ENCODE peak calls at places on chromosome 15, in nine cellular contexts. R is K562, P is ovary, J is H1, H is A549, O is stomach, Y is SK-N-SH, L is transverse colon, K is suprapubic skin. B is an unnamed sample.

GRCh38 chr15:33411596-33412545 is 101.1 kb downstream of the RYR3 start:
- DNase-seq in K (no peak), H (no peak), Y (no peak), J (no peak), L (no peak), R (no peak), O (no peak), P (no peak), B (no peak)

GRCh38 chr15:79198461-79198860 is 84.1 kb upstream of the ANKRD34C start:
- DNase-seq in O (no peak), R (no peak), K (no peak), Y (no peak), L (no peak), J (no peak), H (no peak), P (no peak), B (no peak)

GRCh38 chr15:66387176-66388056 is 704 bp downstream of the MAP2K1 start:
- DNase-seq in P (peak), H (peak), O (peak), K (peak), R (peak), Y (peak), J (no peak), L (peak), B (peak)

GRCh38 chr15:34279341-34279740 is 54.5 kb downstream of the EMC4 start:
- DNase-seq in L (no peak), P (no peak), K (no peak), O (no peak), H (peak), Y (no peak), J (no peak), R (no peak), B (no peak)

GRCh38 chr15:48984811-48985352 is 21.2 kb upstream of the SHC4 start:
- DNase-seq in P (no peak), O (no peak), Y (no peak), R (no peak), L (no peak), H (no peak), K (no peak), J (no peak), B (no peak)

GRCh38 chr15:60583194-60583593 is 104.3 kb upstream of the ICE2 start:
- DNase-seq in R (no peak), L (no peak), O (no peak), Y (no peak), P (no peak), J (no peak), K (no peak), H (no peak), B (no peak)

GRCh38 chr15:40785814-40786213 is 16.0 kb downstream of the C15orf62 start:
- DNase-seq in P (no peak), K (no peak), H (no peak), R (no peak), O (no peak), Y (no peak), J (no peak), L (no peak), B (no peak)

GRCh38 chr15:31344824-31345605 is 18.4 kb downstream of the KLF13 start:
- DNase-seq in Y (peak), R (no peak), K (peak), P (no peak), J (no peak), L (peak), H (no peak), O (no peak), B (no peak)

GRCh38 chr15:40049076-40049475 is 10.1 kb upstream of the SRP14 start:
- DNase-seq in H (no peak), K (no peak), R (no peak), L (no peak), O (no peak), Y (no peak), P (no peak), J (no peak), B (no peak)

GRCh38 chr15:48680841-48681240 is 35.3 kb upstream of the FBN1 start:
- DNase-seq in P (no peak), K (no peak), L (no peak), Y (no peak), O (no peak), H (no peak), J (no peak), R (no peak), B (no peak)

GRCh38 chr15:54033954-54034458 is 55.8 kb downstream of the UNC13C start:
- DNase-seq in K (no peak), Y (no peak), L (no peak), H (no peak), R (no peak), J (no peak), P (no peak), O (no peak), B (no peak)

GRCh38 chr15:66864871-66865281 is 162.8 kb downstream of the SMAD6 start:
- DNase-seq in Y (no peak), R (no peak), J (no peak), O (peak), L (no peak), P (no peak), K (no peak), H (no peak), B (no peak)

GRCh38 chr15:90836296-90836871 is 32.0 kb upstream of the FURIN start:
- DNase-seq in R (peak), O (no peak), L (no peak), J (no peak), H (peak), Y (no peak), P (no peak), K (no peak), B (no peak)

GRCh38 chr15:91561371-91562100 is 292.0 kb upstream of the SLCO3A1 start:
- DNase-seq in O (no peak), K (peak), R (no peak), H (peak), P (no peak), L (no peak), J (no peak), Y (no peak), B (no peak)

GRCh38 chr15:96340348-96340610 is 9.8 kb downstream of the NR2F2 start:
- DNase-seq in K (no peak), P (no peak), H (no peak), Y (no peak), O (no peak), R (no peak), J (no peak), L (no peak), B (no peak)

GRCh38 chr15:83268147-83268546 is 16.3 kb downstream of the BNC1 start:
- DNase-seq in R (no peak), Y (no peak), K (no peak), P (no peak), J (no peak), O (no peak), H (no peak), L (no peak), B (no peak)

GRCh38 chr15:62856466-62857246 is 185.9 kb upstream of the TPM1 start:
- DNase-seq in K (no peak), H (no peak), P (no peak), J (no peak), R (no peak), L (no peak), Y (no peak), O (peak), B (no peak)

GRCh38 chr15:78047631-78048409 is 29.7 kb downstream of the TBC1D2B start:
- DNase-seq in R (no peak), H (no peak), K (no peak), P (no peak), J (no peak), O (no peak), Y (no peak), L (peak), B (peak)

GRCh38 chr15:30885814-30886213 is 17.9 kb upstream of the FAN1 start:
- DNase-seq in O (no peak), H (no peak), L (no peak), R (peak), J (no peak), P (no peak), Y (no peak), K (no peak), B (no peak)

GRCh38 chr15:66720206-66721010 is 18.4 kb downstream of the SMAD6 start:
- DNase-seq in Y (no peak), P (no peak), L (no peak), R (peak), J (no peak), K (no peak), H (peak), O (peak), B (no peak)

GRCh38 chr15:75138016-75138999 is 63.4 kb upstream of the C15orf39 start:
- DNase-seq in L (no peak), K (no peak), J (no peak), H (peak), Y (no peak), O (no peak), R (no peak), P (no peak), B (no peak)

GRCh38 chr15:20341901-20342605 is 199.5 kb downstream of the GOLGA6L6 start:
- DNase-seq in L (peak), H (peak), O (peak), K (peak), P (peak), R (no peak), Y (no peak), J (no peak), B (no peak)

GRCh38 chr15:45377630-45378148 is 655 bp downstream of the GATM start:
- DNase-seq in O (peak), R (no peak), Y (peak), L (peak), J (no peak), H (no peak), K (peak), P (peak), B (no peak)

DNA sequence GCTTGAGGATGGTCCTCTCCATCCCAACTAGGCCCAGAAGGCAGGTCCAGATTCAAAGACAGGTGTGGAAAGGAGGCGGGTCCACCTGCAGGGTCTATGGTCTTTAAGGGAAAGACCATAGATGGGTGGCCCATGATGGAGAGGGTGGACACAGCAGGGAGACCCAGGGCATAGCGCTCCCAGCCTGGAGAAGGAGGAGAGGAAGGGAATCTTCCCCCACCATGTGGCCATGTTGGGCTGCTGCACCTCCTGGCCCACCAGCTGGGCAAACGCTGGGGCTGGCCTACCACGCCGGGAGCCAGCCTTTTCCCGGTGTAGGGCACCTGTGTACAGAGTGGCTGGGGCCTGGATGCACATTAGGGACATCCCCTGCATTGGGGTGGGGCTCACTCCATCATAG is 265.2 kb upstream of the TLE3 start:
- DNase-seq in R (peak), P (peak), H (peak), O (peak), Y (peak), K (no peak), J (peak), L (peak), B (no peak)
- TF ChIP-seq CTCF in R (peak), P (no peak), H (peak), O (no peak), Y (peak), K (peak), J (peak), L (peak), B (peak)

DNA sequence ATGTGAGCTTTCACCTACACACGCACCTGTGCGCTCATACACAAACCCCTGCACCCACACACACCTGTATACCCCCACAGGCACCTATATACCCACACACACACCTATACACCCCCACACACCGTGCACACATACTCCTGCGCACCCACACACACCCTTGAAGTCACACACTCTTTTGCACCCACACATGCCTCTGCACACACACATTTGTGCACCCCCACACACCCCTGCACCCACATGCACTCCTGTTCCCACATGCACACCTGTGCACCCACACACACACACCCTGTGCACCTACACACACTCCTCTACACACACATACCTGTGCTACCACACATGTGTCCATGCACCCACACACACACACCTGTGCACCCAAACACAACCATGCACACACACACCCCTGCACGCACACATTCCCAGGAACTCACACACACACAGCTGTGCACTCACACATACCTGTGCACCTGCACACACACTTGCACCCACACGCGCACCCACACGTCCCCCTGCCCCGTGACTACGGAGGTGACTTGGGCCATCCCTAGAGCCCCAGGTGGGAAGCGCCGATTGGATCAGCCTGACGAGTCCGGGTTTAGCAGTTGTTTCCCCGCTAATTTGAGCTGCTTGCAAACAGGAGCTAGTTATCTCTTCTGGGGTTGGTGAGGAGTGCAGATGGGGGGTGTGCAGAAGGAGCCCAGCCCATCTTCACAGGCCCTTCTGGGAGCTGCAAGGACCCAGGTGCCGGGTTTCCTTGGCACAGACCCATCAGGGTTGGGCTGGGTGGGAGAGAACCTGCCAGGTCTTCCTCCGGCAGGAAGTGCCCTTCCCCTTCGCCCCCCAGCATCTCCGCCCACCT is 97.8 kb downstream of the CHSY1 start:
- DNase-seq in K (no peak), J (no peak), Y (no peak), R (no peak), P (no peak), H (no peak), O (no peak), L (no peak), B (no peak)
- TF ChIP-seq EP300 in K (no peak), J (no peak), Y (no peak), R (no peak), P (no peak), H (no peak), O (no peak), L (no peak), B (no peak)

GRCh38 chr15:68794869-68795268 is 25.8 kb downstream of the ANP32A start:
- DNase-seq in O (no peak), R (no peak), J (no peak), H (no peak), Y (no peak), P (no peak), L (no peak), K (no peak), B (no peak)
- TF ChIP-seq CTCF in O (no peak), R (no peak), J (no peak), H (no peak), Y (no peak), P (no peak), L (no peak), K (no peak), B (no peak)

DNA sequence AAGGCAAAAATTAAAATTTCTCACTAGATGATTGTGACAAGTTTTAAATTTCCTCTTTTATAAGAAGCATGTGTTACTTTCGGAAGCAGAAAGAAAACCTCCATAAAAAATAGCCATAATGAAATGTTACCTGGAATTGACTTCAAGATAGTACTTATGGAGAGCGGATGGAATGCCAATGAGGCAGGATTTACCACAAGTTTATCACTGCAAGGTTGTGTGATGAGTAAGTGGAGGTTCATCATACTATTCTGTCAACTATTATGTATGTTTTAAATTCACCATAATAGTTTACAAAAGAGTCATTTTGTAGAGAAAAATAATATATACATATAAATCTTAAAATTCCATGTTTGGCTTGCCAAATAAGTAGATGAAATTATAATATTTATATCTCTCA is 230.3 kb downstream of the SCAPER start:
- DNase-seq in P (no peak), J (no peak), L (no peak), O (no peak), Y (no peak), R (no peak), H (no peak), K (no peak), B (no peak)
- TF ChIP-seq EP300 in P (no peak), J (no peak), L (no peak), O (no peak), Y (no peak), R (no peak), H (no peak), K (no peak), B (no peak)